ENCODE peak calls at places on chromosomes 16 and 17, in ten cellular contexts. One of them, this sample, is unnamed.
A peak's percentile ranks its signal among the peaks of the same experiment; 100 is the strongest.

GRCh38 chr16:27317320-27317719 is 3.5 kb downstream of the IL4R start:
- DNase-seq in neural progenitor cell: no peak
- DNase-seq in MM.1S: no peak
- DNase-seq in PC-3: no peak
- DNase-seq in fibroblast of lung: no peak
- DNase-seq in endothelial cell of umbilical vein: no peak
- DNase-seq in HCT116: no peak
- DNase-seq in K562: no peak
- DNase-seq in GM12878: no peak
- DNase-seq in GM23338: no peak
- DNase-seq in this sample: no peak

GRCh38 chr17:77308768-77309726 is 168.3 kb downstream of the SEC14L1 start:
- DNase-seq in neural progenitor cell: no peak
- DNase-seq in MM.1S: no peak
- DNase-seq in PC-3: peak; percentile 73
- DNase-seq in fibroblast of lung: peak; percentile 86
- DNase-seq in endothelial cell of umbilical vein: no peak
- DNase-seq in HCT116: no peak
- DNase-seq in K562: no peak
- DNase-seq in GM12878: no peak
- DNase-seq in GM23338: no peak
- DNase-seq in this sample: no peak

GRCh38 chr16:56672761-56673536 is 3.3 kb downstream of the MT1H start:
- DNase-seq in neural progenitor cell: no peak
- DNase-seq in MM.1S: no peak
- DNase-seq in PC-3: peak; percentile 56
- DNase-seq in fibroblast of lung: peak; percentile 66
- DNase-seq in endothelial cell of umbilical vein: no peak
- DNase-seq in HCT116: no peak
- DNase-seq in K562: no peak
- DNase-seq in GM12878: no peak
- DNase-seq in GM23338: peak; percentile 16
- DNase-seq in this sample: no peak

GRCh38 chr16:57045694-57046381 is 46.5 kb upstream of the CPNE2 start:
- DNase-seq in neural progenitor cell: peak; percentile 82
- DNase-seq in MM.1S: no peak
- DNase-seq in PC-3: peak; percentile 23
- DNase-seq in fibroblast of lung: peak; percentile 74
- DNase-seq in endothelial cell of umbilical vein: peak; percentile 75
- DNase-seq in HCT116: peak; percentile 21
- DNase-seq in K562: peak; percentile 76
- DNase-seq in GM12878: peak; percentile 55
- DNase-seq in GM23338: peak; percentile 84
- DNase-seq in this sample: no peak

GRCh38 chr17:6496116-6496481 is 51.8 kb downstream of the PIMREG start:
- DNase-seq in neural progenitor cell: peak; percentile 63
- DNase-seq in MM.1S: peak; percentile 67
- DNase-seq in PC-3: no peak
- DNase-seq in fibroblast of lung: no peak
- DNase-seq in endothelial cell of umbilical vein: no peak
- DNase-seq in HCT116: no peak
- DNase-seq in K562: no peak
- DNase-seq in GM12878: no peak
- DNase-seq in GM23338: peak; percentile 91
- DNase-seq in this sample: no peak

GRCh38 chr17:33014751-33015150 is 23.1 kb downstream of the SPACA3 start:
- DNase-seq in neural progenitor cell: no peak
- DNase-seq in MM.1S: no peak
- DNase-seq in PC-3: no peak
- DNase-seq in fibroblast of lung: peak; percentile 22
- DNase-seq in endothelial cell of umbilical vein: no peak
- DNase-seq in HCT116: no peak
- DNase-seq in K562: no peak
- DNase-seq in GM12878: no peak
- DNase-seq in GM23338: no peak
- DNase-seq in this sample: no peak

GRCh38 chr16:31427441-31428276 is 501 bp downstream of the COX6A2 start:
- DNase-seq in neural progenitor cell: no peak
- DNase-seq in MM.1S: no peak
- DNase-seq in PC-3: no peak
- DNase-seq in fibroblast of lung: peak; percentile 28
- DNase-seq in endothelial cell of umbilical vein: peak; percentile 8
- DNase-seq in HCT116: no peak
- DNase-seq in K562: peak; percentile 85
- DNase-seq in GM12878: no peak
- DNase-seq in GM23338: peak; percentile 55
- DNase-seq in this sample: no peak

GRCh38 chr17:42774066-42774750 is 959 bp downstream of the VPS25 start:
- DNase-seq in neural progenitor cell: no peak
- DNase-seq in MM.1S: no peak
- DNase-seq in PC-3: peak; percentile 61
- DNase-seq in fibroblast of lung: no peak
- DNase-seq in endothelial cell of umbilical vein: no peak
- DNase-seq in HCT116: no peak
- DNase-seq in K562: no peak
- DNase-seq in GM12878: no peak
- DNase-seq in GM23338: no peak
- DNase-seq in this sample: no peak

GRCh38 chr16:77169650-77170236 is 21.2 kb upstream of the MON1B start:
- DNase-seq in neural progenitor cell: peak; percentile 78
- DNase-seq in MM.1S: peak; percentile 45
- DNase-seq in PC-3: peak; percentile 55
- DNase-seq in fibroblast of lung: peak; percentile 47
- DNase-seq in endothelial cell of umbilical vein: peak; percentile 36
- DNase-seq in HCT116: peak; percentile 42
- DNase-seq in K562: peak; percentile 58
- DNase-seq in GM12878: no peak
- DNase-seq in GM23338: peak; percentile 87
- DNase-seq in this sample: peak; percentile 47

GRCh38 chr16:50306287-50306686 is 39.9 kb downstream of the ADCY7 start:
- DNase-seq in neural progenitor cell: no peak
- DNase-seq in MM.1S: no peak
- DNase-seq in PC-3: no peak
- DNase-seq in fibroblast of lung: no peak
- DNase-seq in endothelial cell of umbilical vein: no peak
- DNase-seq in HCT116: no peak
- DNase-seq in K562: no peak
- DNase-seq in GM12878: no peak
- DNase-seq in GM23338: no peak
- DNase-seq in this sample: no peak

GRCh38 chr16:49460786-49461470 is 87.3 kb downstream of the C16orf78 start:
- DNase-seq in neural progenitor cell: no peak
- DNase-seq in MM.1S: no peak
- DNase-seq in PC-3: no peak
- DNase-seq in fibroblast of lung: no peak
- DNase-seq in endothelial cell of umbilical vein: no peak
- DNase-seq in HCT116: no peak
- DNase-seq in K562: no peak
- DNase-seq in GM12878: no peak
- DNase-seq in GM23338: no peak
- DNase-seq in this sample: peak; percentile 16

GRCh38 chr16:69078073-69078472 is 27.4 kb upstream of the HAS3 start:
- DNase-seq in neural progenitor cell: peak; percentile 42
- DNase-seq in MM.1S: no peak
- DNase-seq in PC-3: no peak
- DNase-seq in fibroblast of lung: no peak
- DNase-seq in endothelial cell of umbilical vein: no peak
- DNase-seq in HCT116: no peak
- DNase-seq in K562: no peak
- DNase-seq in GM12878: no peak
- DNase-seq in GM23338: peak; percentile 86
- DNase-seq in this sample: no peak

GRCh38 chr17:50953831-50954601 is 87.9 kb upstream of the TOB1 start:
- DNase-seq in neural progenitor cell: peak; percentile 69
- DNase-seq in MM.1S: no peak
- DNase-seq in PC-3: no peak
- DNase-seq in fibroblast of lung: peak; percentile 83
- DNase-seq in endothelial cell of umbilical vein: peak; percentile 65
- DNase-seq in HCT116: no peak
- DNase-seq in K562: peak; percentile 22
- DNase-seq in GM12878: no peak
- DNase-seq in GM23338: peak; percentile 58
- DNase-seq in this sample: peak; percentile 43

GRCh38 chr16:71626018-71626857 is at the start of gene MARVELD3:
- DNase-seq in neural progenitor cell: peak; percentile 51
- DNase-seq in MM.1S: peak; percentile 78
- DNase-seq in PC-3: peak; percentile 81
- DNase-seq in fibroblast of lung: no peak
- DNase-seq in endothelial cell of umbilical vein: no peak
- DNase-seq in HCT116: peak; percentile 76
- DNase-seq in K562: peak; percentile 40
- DNase-seq in GM12878: no peak
- DNase-seq in GM23338: peak; percentile 94
- DNase-seq in this sample: no peak

GRCh38 chr16:4648917-4649316 is 24.3 kb downstream of the MGRN1 start:
- DNase-seq in neural progenitor cell: no peak
- DNase-seq in MM.1S: no peak
- DNase-seq in PC-3: no peak
- DNase-seq in fibroblast of lung: no peak
- DNase-seq in endothelial cell of umbilical vein: no peak
- DNase-seq in HCT116: no peak
- DNase-seq in K562: no peak
- DNase-seq in GM12878: no peak
- DNase-seq in GM23338: no peak
- DNase-seq in this sample: no peak
- H2AFZ ChIP-seq in neural progenitor cell: no peak overlapping the region
- H2AFZ ChIP-seq in MM.1S: no peak overlapping the region
- H2AFZ ChIP-seq in PC-3: no peak overlapping the region
- H2AFZ ChIP-seq in fibroblast of lung: no peak overlapping the region
- H2AFZ ChIP-seq in endothelial cell of umbilical vein: no peak overlapping the region
- H2AFZ ChIP-seq in HCT116: no peak overlapping the region
- H2AFZ ChIP-seq in K562: no peak overlapping the region
- H2AFZ ChIP-seq in GM12878: no peak overlapping the region
- H2AFZ ChIP-seq in GM23338: no peak overlapping the region
- H2AFZ ChIP-seq in this sample: no peak overlapping the region

GRCh38 chr17:63943745-63944144 is 11.6 kb upstream of the CD79B start:
- DNase-seq in neural progenitor cell: no peak
- DNase-seq in MM.1S: no peak
- DNase-seq in PC-3: no peak
- DNase-seq in fibroblast of lung: no peak
- DNase-seq in endothelial cell of umbilical vein: no peak
- DNase-seq in HCT116: no peak
- DNase-seq in K562: no peak
- DNase-seq in GM12878: no peak
- DNase-seq in GM23338: peak; percentile 51
- DNase-seq in this sample: no peak
- TF ChIP-seq CTCF in neural progenitor cell: peak; percentile 25
- TF ChIP-seq CTCF in MM.1S: peak; percentile 15
- TF ChIP-seq CTCF in PC-3: peak; percentile 15
- TF ChIP-seq CTCF in fibroblast of lung: no peak
- TF ChIP-seq CTCF in endothelial cell of umbilical vein: no peak
- TF ChIP-seq CTCF in HCT116: peak; percentile 37
- TF ChIP-seq CTCF in K562: no peak
- TF ChIP-seq CTCF in GM12878: peak; percentile 28
- TF ChIP-seq CTCF in GM23338: peak; percentile 36
- TF ChIP-seq CTCF in this sample: peak; percentile 23

GRCh38 chr17:79842136-79842655 is 3.0 kb upstream of the CBX4 start:
- DNase-seq in neural progenitor cell: peak; percentile 41
- DNase-seq in MM.1S: no peak
- DNase-seq in PC-3: no peak
- DNase-seq in fibroblast of lung: no peak
- DNase-seq in endothelial cell of umbilical vein: no peak
- DNase-seq in HCT116: no peak
- DNase-seq in K562: no peak
- DNase-seq in GM12878: no peak
- DNase-seq in GM23338: peak; percentile 59
- DNase-seq in this sample: no peak

GRCh38 chr17:79840204-79840988 is 1.2 kb upstream of the CBX4 start:
- DNase-seq in neural progenitor cell: peak; percentile 78
- DNase-seq in MM.1S: no peak
- DNase-seq in PC-3: no peak
- DNase-seq in fibroblast of lung: peak; percentile 66
- DNase-seq in endothelial cell of umbilical vein: peak; percentile 47
- DNase-seq in HCT116: no peak
- DNase-seq in K562: no peak
- DNase-seq in GM12878: no peak
- DNase-seq in GM23338: peak; percentile 67
- DNase-seq in this sample: no peak

GRCh38 chr17:79840989-79841286 is 1.7 kb upstream of the CBX4 start:
- DNase-seq in neural progenitor cell: no peak
- DNase-seq in MM.1S: no peak
- DNase-seq in PC-3: no peak
- DNase-seq in fibroblast of lung: no peak
- DNase-seq in endothelial cell of umbilical vein: no peak
- DNase-seq in HCT116: no peak
- DNase-seq in K562: no peak
- DNase-seq in GM12878: no peak
- DNase-seq in GM23338: no peak
- DNase-seq in this sample: no peak

GRCh38 chr17:79842656-79843474 is 3.6 kb upstream of the CBX4 start:
- DNase-seq in neural progenitor cell: peak; percentile 63
- DNase-seq in MM.1S: no peak
- DNase-seq in PC-3: peak; percentile 34
- DNase-seq in fibroblast of lung: peak; percentile 22
- DNase-seq in endothelial cell of umbilical vein: peak; percentile 11
- DNase-seq in HCT116: no peak
- DNase-seq in K562: no peak
- DNase-seq in GM12878: no peak
- DNase-seq in GM23338: peak; percentile 39
- DNase-seq in this sample: no peak

DNA sequence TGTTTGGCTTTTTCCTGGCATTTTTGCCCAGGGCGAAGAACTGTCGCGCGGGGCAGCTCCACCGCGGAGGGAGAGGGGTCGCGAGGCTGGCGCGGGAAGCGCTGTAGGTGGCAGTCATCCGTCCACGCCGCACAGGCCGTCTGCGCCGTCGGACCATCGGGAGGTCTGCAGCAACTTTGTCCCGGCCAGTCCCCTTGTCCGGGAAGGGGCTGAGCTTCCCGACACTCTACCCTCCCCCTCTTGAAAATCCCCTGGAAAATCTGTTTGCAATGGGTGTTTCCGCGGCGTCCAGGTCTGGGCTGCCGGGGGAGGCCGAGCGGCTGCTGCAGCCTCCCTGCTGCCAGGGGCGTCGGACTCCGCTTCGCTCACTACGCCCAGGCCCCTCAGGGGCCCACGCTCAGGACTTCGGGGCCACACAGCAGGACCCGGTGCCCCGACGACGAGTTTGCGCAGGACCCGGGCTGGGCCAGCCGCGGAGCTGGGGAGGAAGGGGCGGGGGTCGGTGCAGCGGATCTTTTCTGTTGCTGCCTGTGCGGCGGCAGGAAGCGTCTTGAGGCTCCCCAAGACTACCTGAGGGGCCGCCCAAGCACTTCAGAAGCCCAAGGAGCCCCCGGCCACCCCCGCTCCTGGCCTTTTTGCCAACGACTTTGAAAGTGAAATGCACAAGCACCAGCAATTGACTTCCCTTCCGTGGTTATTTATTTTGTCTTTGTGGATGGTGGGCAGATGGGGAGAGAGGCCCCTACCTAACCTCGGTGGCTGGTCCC is 2.3 kb upstream of the CBX4 start:
- DNase-seq in neural progenitor cell: peak; percentile 54
- DNase-seq in MM.1S: no peak
- DNase-seq in PC-3: no peak
- DNase-seq in fibroblast of lung: no peak
- DNase-seq in endothelial cell of umbilical vein: no peak
- DNase-seq in HCT116: no peak
- DNase-seq in K562: no peak
- DNase-seq in GM12878: no peak
- DNase-seq in GM23338: peak; percentile 69
- DNase-seq in this sample: peak; percentile 47
- TF ChIP-seq EZH2 in neural progenitor cell: peak; percentile 85
- TF ChIP-seq EZH2 in MM.1S: no peak
- TF ChIP-seq EZH2 in PC-3: peak; percentile 98
- TF ChIP-seq EZH2 in fibroblast of lung: peak; percentile 79
- TF ChIP-seq EZH2 in endothelial cell of umbilical vein: peak; percentile 75
- TF ChIP-seq EZH2 in HCT116: no peak
- TF ChIP-seq EZH2 in K562: no peak
- TF ChIP-seq EZH2 in GM12878: no peak
- TF ChIP-seq EZH2 in GM23338: peak; percentile 87
- TF ChIP-seq EZH2 in this sample: peak; percentile 30

GRCh38 chr17:46770439-46770817 is 48.1 kb downstream of the WNT3 start:
- DNase-seq in neural progenitor cell: no peak
- DNase-seq in MM.1S: no peak
- DNase-seq in PC-3: no peak
- DNase-seq in fibroblast of lung: no peak
- DNase-seq in endothelial cell of umbilical vein: no peak
- DNase-seq in HCT116: no peak
- DNase-seq in K562: no peak
- DNase-seq in GM12878: no peak
- DNase-seq in GM23338: peak; percentile 21
- DNase-seq in this sample: no peak
- H2AFZ ChIP-seq in neural progenitor cell: peak overlapping the region; percentile 80
- H2AFZ ChIP-seq in MM.1S: no peak overlapping the region
- H2AFZ ChIP-seq in PC-3: peak overlapping the region; percentile 71
- H2AFZ ChIP-seq in fibroblast of lung: peak overlapping the region; percentile 39
- H2AFZ ChIP-seq in endothelial cell of umbilical vein: peak overlapping the region; percentile 17
- H2AFZ ChIP-seq in HCT116: peak overlapping the region; percentile 71
- H2AFZ ChIP-seq in K562: peak overlapping the region; percentile 65
- H2AFZ ChIP-seq in GM12878: no peak overlapping the region
- H2AFZ ChIP-seq in GM23338: peak overlapping the region; percentile 89
- H2AFZ ChIP-seq in this sample: no peak overlapping the region